ENCODE peak calls at places on chromosomes 4 and X, in seven cellular contexts. I is A549, P is GM23338, E is HL-60, H is K562, O is GM12878, F is HCT116. Q is an unnamed sample.
A peak's percentile ranks its signal among the peaks of the same experiment; 100 is the strongest.

GRCh38 chr4:104677122-104677521 is 182.4 kb upstream of the CXXC4 start:
- DNase-seq in I (no peak), P (peak; percentile 1), E (no peak), H (no peak), O (no peak), F (no peak), Q (no peak)

GRCh38 chr4:74501579-74501978 is 56.6 kb downstream of the AREG start:
- DNase-seq in I (no peak), P (no peak), E (no peak), H (no peak), O (no peak), F (no peak), Q (no peak)

GRCh38 chr4:101271516-101271915 is 75.8 kb downstream of the PPP3CA start:
- DNase-seq in I (no peak), P (peak; percentile 56), E (no peak), H (no peak), O (no peak), F (no peak), Q (no peak)

GRCh38 chr4:8940792-8941491 is 69.3 kb upstream of the HMX1 start:
- DNase-seq in I (no peak), P (peak; percentile 73), E (no peak), H (peak; percentile 31), O (no peak), F (no peak), Q (no peak)

GRCh38 chr4:138405439-138405838 is 163.3 kb upstream of the SLC7A11 start:
- DNase-seq in I (no peak), P (no peak), E (no peak), H (no peak), O (peak; percentile 46), F (no peak), Q (no peak)

GRCh38 chr4:186104895-186105720 is 604 bp downstream of the FAM149A start:
- DNase-seq in I (no peak), P (peak; percentile 52), E (no peak), H (no peak), O (no peak), F (no peak), Q (no peak)

GRCh38 chrX:56733459-56734046 is 4.5 kb downstream of the NBDY start:
- DNase-seq in I (peak; percentile 16), P (peak; percentile 73), E (no peak), H (peak; percentile 11), O (no peak), F (no peak), Q (no peak)

GRCh38 chrX:98299785-98300184 is 1416.1 kb downstream of the RPA4 start:
- DNase-seq in I (no peak), P (no peak), E (no peak), H (no peak), O (no peak), F (no peak), Q (no peak)

GRCh38 chr4:66906314-66906713 is 639.0 kb downstream of the CENPC start:
- DNase-seq in I (no peak), P (peak; percentile 55), E (no peak), H (no peak), O (no peak), F (no peak), Q (no peak)

GRCh38 chrX:115564243-115564642 is 3.3 kb downstream of the PLS3 start:
- DNase-seq in I (no peak), P (no peak), E (no peak), H (no peak), O (no peak), F (no peak), Q (no peak)

GRCh38 chr4:109414938-109415337 is 18.7 kb upstream of the SEC24B start:
- DNase-seq in I (no peak), P (peak; percentile 50), E (no peak), H (no peak), O (no peak), F (no peak), Q (no peak)

DNA sequence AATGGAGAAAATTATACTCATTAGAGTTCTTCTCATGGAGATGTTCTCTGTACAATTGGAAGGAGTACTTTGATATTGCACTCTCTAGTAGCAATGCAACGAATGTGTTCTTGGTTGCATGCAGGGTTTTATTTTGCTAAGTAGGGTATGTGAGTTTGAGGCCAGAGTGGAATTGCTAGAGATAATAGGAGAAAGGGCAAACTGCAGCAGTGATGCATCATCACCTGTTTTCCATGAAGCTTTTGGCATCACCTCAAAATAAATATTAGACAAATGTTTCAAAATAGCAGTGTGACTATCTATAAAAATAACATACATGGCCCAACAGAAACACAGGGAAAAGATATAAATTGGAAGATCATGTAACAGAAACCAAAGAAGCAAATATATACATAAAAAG is 93.3 kb downstream of the TIGD2 start:
- DNase-seq in I (no peak), P (no peak), E (no peak), H (no peak), O (no peak), F (no peak), Q (no peak)
- TF ChIP-seq REST in I (no peak), P (no peak), E (no peak), H (no peak), O (no peak), F (no peak), Q (no peak)

DNA sequence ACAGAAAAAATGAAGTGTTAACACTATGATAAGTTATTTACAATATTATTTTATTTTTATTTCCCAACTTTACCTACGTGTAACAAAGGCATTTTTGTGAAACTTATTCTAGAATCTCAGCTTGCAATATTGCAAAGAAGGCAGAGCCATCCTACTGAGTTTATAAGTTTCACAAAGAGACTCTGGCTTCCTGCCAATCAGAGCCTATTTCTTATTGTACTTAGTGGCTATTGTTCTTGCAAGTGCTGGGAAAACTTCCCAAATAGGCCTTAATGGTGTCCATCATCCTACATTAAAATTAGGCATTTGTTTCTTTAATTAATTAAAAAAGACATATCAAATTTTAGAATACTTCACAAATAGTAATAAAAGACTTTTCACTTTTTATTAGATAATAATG is 233.2 kb downstream of the EPHA5 start:
- DNase-seq in I (no peak), P (no peak), E (no peak), H (no peak), O (no peak), F (no peak), Q (no peak)
- TF ChIP-seq REST in I (no peak), P (no peak), E (no peak), H (no peak), O (no peak), F (no peak), Q (no peak)

DNA sequence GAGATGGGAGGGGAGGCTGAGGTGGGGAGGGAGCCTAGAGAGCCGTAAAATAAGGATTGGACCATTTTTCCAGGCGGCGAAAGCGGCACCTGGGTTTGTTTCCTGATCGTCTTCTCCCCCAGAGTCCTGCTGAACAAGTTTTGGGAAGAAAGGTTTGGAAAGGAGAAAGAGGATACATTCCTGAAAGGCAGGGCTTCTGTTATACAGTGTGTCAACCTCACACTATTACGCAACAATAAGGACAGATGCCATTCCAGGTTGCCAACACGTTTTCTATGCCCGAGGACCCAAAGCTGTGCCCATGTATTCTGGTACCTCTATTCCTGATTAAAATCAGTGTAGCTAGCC is 658 bp downstream of the SCOC start:
- DNase-seq in I (no peak), P (no peak), E (peak; percentile 3), H (no peak), O (no peak), F (no peak), Q (no peak)
- TF ChIP-seq REST in I (no peak), P (no peak), E (no peak), H (no peak), O (no peak), F (no peak), Q (no peak)

DNA sequence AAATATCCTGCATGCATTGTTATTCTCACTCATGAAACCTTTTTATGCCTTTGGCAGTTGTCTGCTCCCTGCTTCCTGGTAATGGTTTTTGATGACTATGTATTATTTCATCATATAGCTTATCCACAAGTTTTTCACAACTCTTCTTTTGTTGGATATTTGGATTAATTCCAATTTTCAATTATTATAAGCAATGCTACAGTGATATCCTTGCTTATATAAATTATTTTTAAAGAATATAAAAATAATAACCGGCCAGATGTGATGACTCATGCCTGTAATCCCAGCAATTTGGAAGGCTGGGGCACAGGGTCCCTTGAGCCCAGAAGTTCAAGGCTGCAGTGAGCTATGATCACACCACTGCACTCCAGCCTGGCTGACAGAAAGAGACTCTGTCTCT is 47.0 kb downstream of the ASIC5 start:
- DNase-seq in I (no peak), P (no peak), E (no peak), H (no peak), O (no peak), F (no peak), Q (no peak)
- TF ChIP-seq REST in I (no peak), P (no peak), E (no peak), H (no peak), O (no peak), F (no peak), Q (no peak)

GRCh38 chr4:119692001-119692400 is 63.4 kb upstream of the PDE5A start:
- DNase-seq in I (no peak), P (no peak), E (no peak), H (no peak), O (no peak), F (no peak), Q (no peak)

GRCh38 chr4:119693127-119693526 is 64.5 kb upstream of the PDE5A start:
- DNase-seq in I (no peak), P (no peak), E (no peak), H (no peak), O (no peak), F (no peak), Q (no peak)

GRCh38 chr4:119688439-119688838 is 59.8 kb upstream of the PDE5A start:
- DNase-seq in I (no peak), P (no peak), E (no peak), H (no peak), O (no peak), F (no peak), Q (no peak)

GRCh38 chr4:119695216-119695615 is 66.6 kb upstream of the PDE5A start:
- DNase-seq in I (no peak), P (no peak), E (no peak), H (no peak), O (no peak), F (no peak), Q (no peak)

GRCh38 chr4:119690871-119691270 is 62.3 kb upstream of the PDE5A start:
- DNase-seq in I (no peak), P (peak; percentile 59), E (no peak), H (no peak), O (no peak), F (peak; percentile 4), Q (no peak)
- TF ChIP-seq REST in I (no peak), P (no peak), E (no peak), H (no peak), O (no peak), F (no peak), Q (no peak)

DNA sequence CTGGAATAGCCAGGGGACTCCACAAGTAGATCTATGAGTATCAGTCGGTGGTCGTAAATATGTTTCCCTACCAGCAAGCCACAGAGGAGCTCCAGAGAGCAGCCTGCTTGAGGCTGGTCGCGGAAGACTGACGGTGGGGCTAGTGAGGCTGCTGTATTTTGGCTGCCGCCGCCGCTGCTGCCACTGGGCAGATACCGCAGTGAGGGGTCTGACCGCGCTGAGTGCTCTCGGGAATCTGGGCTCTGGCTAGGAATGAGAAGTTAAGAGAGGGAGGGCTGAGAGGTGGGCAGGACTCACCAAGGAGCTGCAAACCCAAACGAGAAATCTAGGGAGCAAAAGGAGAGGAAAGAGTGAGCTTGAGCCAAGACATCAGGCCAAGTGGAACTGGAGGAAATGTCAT is at the start of gene EXOC1L:
- DNase-seq in I (no peak), P (peak; percentile 93), E (no peak), H (peak; percentile 52), O (no peak), F (no peak), Q (no peak)
- TF ChIP-seq REST in I (no peak), P (no peak), E (no peak), H (no peak), O (no peak), F (no peak), Q (no peak)

GRCh38 chr4:47877204-47877603 is 37.2 kb downstream of the NFXL1 start:
- DNase-seq in I (no peak), P (no peak), E (no peak), H (no peak), O (no peak), F (no peak), Q (no peak)
- TF ChIP-seq REST in I (no peak), P (no peak), E (no peak), H (no peak), O (no peak), F (no peak), Q (no peak)

Q was measured in Panc1.